ENCODE peak calls at places on chromosomes 12 and 14, in eight cellular contexts. U is astrocyte; R is body of pancreas; O is substantia nigra; T is trophoblast cell; V is aorta; Z is pancreas; X is CD8-positive, alpha-beta T cell. D is an unnamed sample.

GRCh38 chr12:49762468-49762847 is 21.1 kb downstream of the TMBIM6 start:
- DNase-seq in U (no peak), R (no peak), O (no peak), T (no peak), V (no peak), Z (no peak), X (no peak), D (no peak)

GRCh38 chr12:51721281-51721940 is 127.1 kb downstream of the FIGNL2 start:
- DNase-seq in U (peak; percentile 29), R (no peak), O (peak; percentile 2), T (no peak), V (peak; percentile 61), Z (no peak), X (peak; percentile 2), D (no peak)

GRCh38 chr12:79927772-79928474 is 7.0 kb downstream of the PPP1R12A start:
- DNase-seq in U (peak; percentile 57), R (no peak), O (no peak), T (no peak), V (no peak), Z (no peak), X (peak; percentile 18), D (no peak)

GRCh38 chr12:7373226-7373625 is 69.4 kb downstream of the ACSM4 start:
- DNase-seq in U (no peak), R (no peak), O (no peak), T (no peak), V (no peak), Z (no peak), X (no peak), D (no peak)

GRCh38 chr12:52249041-52249461 is 16.0 kb downstream of the KRT7 start:
- DNase-seq in U (no peak), R (peak; percentile 95), O (no peak), T (no peak), V (peak; percentile 92), Z (peak; percentile 92), X (no peak), D (peak; percentile 39)

GRCh38 chr12:125340791-125341190 is 275.6 kb downstream of the AACS start:
- DNase-seq in U (peak; percentile 84), R (peak; percentile 27), O (no peak), T (no peak), V (no peak), Z (peak; percentile 17), X (no peak), D (no peak)

GRCh38 chr14:25237845-25238244 is 187.9 kb upstream of the STXBP6 start:
- DNase-seq in U (no peak), R (peak; percentile 13), O (peak; percentile 7), T (no peak), V (no peak), Z (no peak), X (no peak), D (no peak)

GRCh38 chr12:51329742-51330141 is 5.8 kb upstream of the BIN2 start:
- DNase-seq in U (no peak), R (no peak), O (no peak), T (no peak), V (no peak), Z (no peak), X (no peak), D (no peak)

GRCh38 chr12:1222858-1223644 is 232.0 kb downstream of the ERC1 start:
- DNase-seq in U (no peak), R (no peak), O (no peak), T (no peak), V (no peak), Z (no peak), X (no peak), D (no peak)

GRCh38 chr12:123058980-123059379 is 78.5 kb downstream of the ARL6IP4 start:
- DNase-seq in U (no peak), R (no peak), O (no peak), T (peak; percentile 81), V (no peak), Z (no peak), X (no peak), D (no peak)

GRCh38 chr12:123056709-123057108 is 76.2 kb downstream of the ARL6IP4 start:
- DNase-seq in U (no peak), R (no peak), O (no peak), T (no peak), V (no peak), Z (no peak), X (no peak), D (no peak)

GRCh38 chr12:123057505-123058265 is 77.2 kb downstream of the ARL6IP4 start:
- DNase-seq in U (no peak), R (no peak), O (no peak), T (no peak), V (no peak), Z (no peak), X (no peak), D (no peak)

GRCh38 chr12:123059501-123059900 is 79.0 kb downstream of the ARL6IP4 start:
- DNase-seq in U (no peak), R (no peak), O (no peak), T (no peak), V (no peak), Z (no peak), X (no peak), D (no peak)

GRCh38 chr12:123058471-123058870 is 78.0 kb downstream of the ARL6IP4 start:
- DNase-seq in U (no peak), R (no peak), O (no peak), T (peak; percentile 87), V (no peak), Z (no peak), X (no peak), D (no peak)
- H3K27ac ChIP-seq in U (no peak overlapping the region), R (no peak overlapping the region), O (no peak overlapping the region), T (no peak overlapping the region), V (no peak overlapping the region), Z (no peak overlapping the region), X (no peak overlapping the region), D (no peak overlapping the region)

GRCh38 chr14:53035336-53035735 is 84.5 kb upstream of the FERMT2 start:
- DNase-seq in U (peak; percentile 21), R (no peak), O (no peak), T (no peak), V (no peak), Z (no peak), X (no peak), D (no peak)
- H3K27ac ChIP-seq in U (no peak overlapping the region), R (no peak overlapping the region), O (no peak overlapping the region), T (no peak overlapping the region), V (peak overlapping the region; percentile 43), Z (no peak overlapping the region), X (no peak overlapping the region), D (no peak overlapping the region)

GRCh38 chr12:77116277-77116676 is 50.9 kb upstream of the E2F7 start:
- DNase-seq in U (peak; percentile 72), R (no peak), O (no peak), T (no peak), V (no peak), Z (no peak), X (no peak), D (no peak)
- H3K27ac ChIP-seq in U (peak overlapping the region; percentile 20), R (no peak overlapping the region), O (no peak overlapping the region), T (no peak overlapping the region), V (no peak overlapping the region), Z (no peak overlapping the region), X (no peak overlapping the region), D (no peak overlapping the region)

DNA sequence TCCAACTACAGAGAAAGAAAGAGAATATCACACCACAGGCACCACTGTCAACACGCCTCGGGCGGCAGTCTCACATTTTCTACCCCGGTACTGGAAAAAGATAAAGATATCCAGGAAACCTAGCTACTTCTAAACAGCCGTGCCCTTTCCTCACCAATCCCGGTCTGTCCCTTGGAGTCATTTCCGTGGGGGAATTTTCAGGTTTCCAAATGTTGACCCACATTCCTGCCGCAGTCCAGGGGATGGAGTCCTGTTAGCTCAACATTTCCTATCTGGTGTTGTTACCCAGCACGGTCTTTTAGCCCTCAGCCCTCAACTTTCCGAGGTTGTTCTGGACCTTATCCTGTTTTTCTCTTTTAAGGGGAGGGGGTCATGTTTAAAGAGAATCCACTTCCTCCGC is 4.7 kb downstream of the SSH1 start:
- DNase-seq in U (peak; percentile 44), R (no peak), O (no peak), T (no peak), V (no peak), Z (no peak), X (no peak), D (no peak)
- H3K27ac ChIP-seq in U (peak overlapping the region; percentile 100), R (no peak overlapping the region), O (peak overlapping the region; percentile 35), T (peak overlapping the region; percentile 30), V (peak overlapping the region; percentile 71), Z (peak overlapping the region; percentile 86), X (no peak overlapping the region), D (no peak overlapping the region)

GRCh38 chr14:94404561-94404960 is 16.2 kb upstream of the SERPINA1 start:
- DNase-seq in U (no peak), R (no peak), O (no peak), T (no peak), V (no peak), Z (no peak), X (no peak), D (no peak)
- H3K27ac ChIP-seq in U (no peak overlapping the region), R (no peak overlapping the region), O (no peak overlapping the region), T (no peak overlapping the region), V (no peak overlapping the region), Z (no peak overlapping the region), X (no peak overlapping the region), D (no peak overlapping the region)

GRCh38 chr14:90510208-90510607 is 113.4 kb downstream of the CALM1 start:
- DNase-seq in U (no peak), R (peak; percentile 82), O (no peak), T (no peak), V (no peak), Z (peak; percentile 67), X (no peak), D (no peak)

GRCh38 chr14:90512332-90512951 is 115.6 kb downstream of the CALM1 start:
- DNase-seq in U (no peak), R (peak; percentile 21), O (no peak), T (no peak), V (no peak), Z (no peak), X (no peak), D (no peak)

GRCh38 chr14:90513151-90514014 is 116.6 kb downstream of the CALM1 start:
- DNase-seq in U (no peak), R (peak; percentile 91), O (peak; percentile 92), T (no peak), V (peak; percentile 78), Z (peak; percentile 88), X (no peak), D (peak; percentile 99)

GRCh38 chr14:90511252-90511651 is 114.4 kb downstream of the CALM1 start:
- DNase-seq in U (no peak), R (no peak), O (no peak), T (no peak), V (no peak), Z (no peak), X (no peak), D (no peak)

DNA sequence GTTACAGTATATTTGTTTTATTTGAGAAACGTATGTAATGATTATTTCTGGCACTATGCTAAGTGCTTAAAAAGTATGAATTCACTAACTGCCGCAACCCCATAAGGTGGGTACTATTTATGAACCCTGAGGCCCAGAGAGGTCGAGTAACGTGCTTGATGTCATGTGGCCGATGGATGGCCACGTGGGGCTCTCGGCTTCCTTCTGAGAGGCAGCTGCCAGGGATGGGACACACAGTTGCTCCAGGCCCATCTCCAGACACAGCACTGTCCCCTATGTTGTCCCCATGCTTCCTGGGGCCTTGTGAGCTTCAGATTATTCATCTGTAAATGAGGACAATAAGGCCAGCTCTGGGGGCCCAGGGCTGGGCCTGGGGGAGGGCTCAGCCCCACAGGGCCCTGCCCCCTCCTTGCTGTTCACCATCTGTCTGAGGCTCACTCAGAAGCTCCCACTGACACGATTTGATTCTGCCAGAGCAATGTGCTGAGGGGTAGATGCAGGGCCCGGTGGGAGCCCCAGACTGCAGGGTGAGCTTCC is 115.0 kb downstream of the CALM1 start:
- DNase-seq in U (no peak), R (no peak), O (no peak), T (no peak), V (no peak), Z (no peak), X (no peak), D (no peak)
- H3K27ac ChIP-seq in U (no peak overlapping the region), R (peak overlapping the region; percentile 66), O (peak overlapping the region; percentile 100), T (no peak overlapping the region), V (no peak overlapping the region), Z (peak overlapping the region; percentile 90), X (no peak overlapping the region), D (peak overlapping the region; percentile 100)